ENCODE peak calls at places on chromosomes 4 and X, in ten cellular contexts. R, K, E, W, P, V, X, T, H and Z are unnamed samples.

GRCh38 chr4:89267392-89267791 is 40.2 kb downstream of the GPRIN3 start:
- DNase-seq in T (no peak), W (no peak), E (no peak), X (no peak), H (no peak), R (no peak), V (no peak), K (no peak), P (no peak), Z (no peak)

GRCh38 chr4:112182604-112183003 is 37.4 kb downstream of the FAM241A start:
- DNase-seq in W (no peak), H (no peak), X (no peak), V (no peak), P (no peak), T (no peak), R (no peak), E (no peak), K (no peak), Z (peak)

GRCh38 chr4:5054532-5054931 is 3.3 kb downstream of the STK32B start:
- DNase-seq in W (no peak), K (no peak), H (no peak), R (no peak), V (no peak), P (peak), E (no peak), T (no peak), X (no peak), Z (no peak)

GRCh38 chrX:13464599-13465275 is 104.7 kb upstream of the EGFL6 start:
- DNase-seq in T (no peak), P (no peak), H (no peak), R (peak), X (no peak), W (no peak), K (peak), E (no peak), V (peak), Z (no peak)

GRCh38 chr4:168645933-168646768 is 149.3 kb downstream of the PALLD start:
- DNase-seq in X (no peak), R (no peak), V (no peak), H (no peak), W (no peak), P (no peak), K (no peak), E (no peak), T (no peak), Z (no peak)

GRCh38 chr4:152289963-152290362 is 245.9 kb downstream of the FBXW7 start:
- DNase-seq in K (no peak), R (peak), X (no peak), W (no peak), V (no peak), P (no peak), E (no peak), T (no peak), H (no peak), Z (no peak)

GRCh38 chr4:3682236-3683076 is 83.7 kb upstream of the ADRA2C start:
- DNase-seq in X (no peak), E (no peak), R (no peak), T (no peak), P (no peak), W (no peak), H (no peak), V (no peak), K (no peak), Z (no peak)

GRCh38 chr4:25908491-25908901 is 5.5 kb upstream of the SMIM20 start:
- DNase-seq in T (no peak), E (no peak), H (peak), R (peak), P (peak), V (peak), K (no peak), W (peak), X (no peak), Z (no peak)

GRCh38 chr4:57190651-57191481 is 80.7 kb upstream of the IGFBP7 start:
- DNase-seq in T (no peak), R (peak), P (peak), K (peak), H (peak), X (no peak), E (no peak), W (no peak), V (peak), Z (no peak)

GRCh38 chr4:42167709-42168108 is 15.3 kb upstream of the BEND4 start:
- DNase-seq in W (no peak), T (no peak), R (no peak), P (no peak), K (peak), E (no peak), X (no peak), V (no peak), H (no peak), Z (no peak)

GRCh38 chrX:137427813-137428212 is 138.1 kb upstream of the ZIC3 start:
- DNase-seq in T (no peak), K (no peak), W (no peak), P (no peak), V (no peak), H (no peak), R (no peak), X (no peak), E (no peak), Z (no peak)

GRCh38 chr4:165662341-165662740 is 210.7 kb upstream of the TLL1 start:
- DNase-seq in K (no peak), H (no peak), X (no peak), R (peak), P (no peak), T (no peak), V (peak), E (no peak), W (no peak), Z (no peak)

GRCh38 chrX:17440258-17440657 is 65.3 kb downstream of the NHS start:
- DNase-seq in H (no peak), W (no peak), P (no peak), R (no peak), T (no peak), E (no peak), K (no peak), X (no peak), V (peak), Z (no peak)

GRCh38 chrX:18457000-18457399 is 31.6 kb downstream of the CDKL5 start:
- DNase-seq in E (no peak), V (no peak), W (no peak), H (no peak), X (no peak), R (no peak), T (no peak), P (no peak), K (no peak), Z (no peak)

GRCh38 chr4:154013576-154013975 is 224.7 kb upstream of the SFRP2 start:
- DNase-seq in X (no peak), E (no peak), W (no peak), T (no peak), K (no peak), H (no peak), R (no peak), P (no peak), V (no peak), Z (no peak)

GRCh38 chr4:69568787-69569186 is 70.7 kb downstream of the UGT2A2 start:
- DNase-seq in X (no peak), E (no peak), P (no peak), W (no peak), R (no peak), K (no peak), T (no peak), V (peak), H (no peak), Z (no peak)

GRCh38 chr4:7960790-7961655 is 21.4 kb upstream of the AFAP1 start:
- DNase-seq in V (peak), R (peak), H (no peak), E (no peak), X (peak), K (peak), W (no peak), T (no peak), P (no peak), Z (no peak)

GRCh38 chr4:124839786-124840390 is 127.4 kb upstream of the ANKRD50 start:
- DNase-seq in E (no peak), R (no peak), T (no peak), X (no peak), K (no peak), H (no peak), V (no peak), W (no peak), P (no peak), Z (no peak)

GRCh38 chr4:155629183-155629825 is 37.3 kb upstream of the GUCY1A1 start:
- DNase-seq in T (no peak), W (no peak), P (no peak), R (no peak), H (peak), K (no peak), X (no peak), V (peak), E (no peak), Z (no peak)

GRCh38 chr4:48543796-48544195 is 53.7 kb downstream of the ZAR1 start:
- DNase-seq in H (no peak), E (no peak), P (no peak), X (no peak), W (no peak), T (no peak), R (no peak), K (no peak), V (peak), Z (no peak)

GRCh38 chr4:7595883-7596535 is 161.3 kb upstream of the PSAPL1 start:
- DNase-seq in T (no peak), H (no peak), P (no peak), W (peak), E (no peak), K (no peak), V (peak), R (no peak), X (no peak), Z (no peak)

GRCh38 chr4:176451441-176451840 is 131.7 kb downstream of the SPCS3 start:
- DNase-seq in W (no peak), K (no peak), X (no peak), H (no peak), R (no peak), E (peak), V (no peak), P (no peak), T (no peak), Z (peak)

GRCh38 chr4:53591372-53591892 is at the start of gene LNX1:
- DNase-seq in E (peak), T (no peak), X (no peak), P (peak), V (no peak), H (peak), K (peak), W (no peak), R (no peak), Z (no peak)